ENCODE peak calls at places on chromosome 18, in seven cellular contexts. C is mucosa of descending colon, G is kidney epithelial cell, A is fibroblast of lung, L is breast epithelium, V is IMR-90, F is HCT116. P is an unnamed sample.

GRCh38 chr18:38884050-38884449 is 1318.5 kb upstream of the CELF4 start:
- DNase-seq in G (no peak), V (no peak), C (no peak), L (no peak), A (no peak), F (no peak), P (no peak)

GRCh38 chr18:59229681-59230443 is 9.9 kb downstream of the GRP start:
- DNase-seq in A (no peak), L (no peak), F (no peak), G (no peak), V (no peak), C (no peak), P (no peak)

GRCh38 chr18:43780782-43781340 is 503.6 kb upstream of the SYT4 start:
- DNase-seq in F (no peak), C (no peak), V (peak), A (peak), G (no peak), L (no peak), P (no peak)

GRCh38 chr18:55159027-55159426 is 199.8 kb upstream of the CCDC68 start:
- DNase-seq in L (no peak), G (no peak), F (no peak), C (no peak), V (no peak), A (no peak), P (no peak)

GRCh38 chr18:13313006-13313661 is 94.6 kb downstream of the LDLRAD4 start:
- DNase-seq in V (no peak), G (no peak), A (no peak), F (no peak), C (no peak), L (no peak), P (no peak)

GRCh38 chr18:57438669-57439616 is 3.8 kb downstream of the ONECUT2 start:
- DNase-seq in V (no peak), F (no peak), G (no peak), C (no peak), L (no peak), A (no peak), P (no peak)

GRCh38 chr18:26506012-26506411 is 42.3 kb downstream of the KCTD1 start:
- DNase-seq in A (no peak), C (no peak), V (no peak), G (no peak), L (no peak), F (no peak), P (no peak)

GRCh38 chr18:76824754-76825153 is 2.4 kb downstream of the ZNF236 start:
- DNase-seq in V (no peak), A (no peak), G (no peak), L (no peak), C (no peak), F (no peak), P (no peak)

GRCh38 chr18:40371673-40372072 is 1583.4 kb upstream of the PIK3C3 start:
- DNase-seq in L (no peak), G (no peak), A (peak), V (peak), F (no peak), C (no peak), P (no peak)

GRCh38 chr18:77765468-77765867 is 515.8 kb downstream of the GALR1 start:
- DNase-seq in F (no peak), V (no peak), G (no peak), L (no peak), C (no peak), A (no peak), P (peak)

GRCh38 chr18:56835331-56835730 is 184.2 kb downstream of the WDR7 start:
- DNase-seq in C (no peak), V (no peak), L (no peak), F (no peak), G (no peak), A (no peak), P (no peak)

GRCh38 chr18:77119851-77120491 is 12.6 kb downstream of the MBP start:
- DNase-seq in G (no peak), V (no peak), C (no peak), A (no peak), F (no peak), L (no peak), P (no peak)

GRCh38 chr18:12236934-12237832 is 17.0 kb upstream of the CIDEA start:
- DNase-seq in V (peak), A (peak), L (peak), F (peak), G (no peak), C (peak), P (peak)

GRCh38 chr18:48297139-48297538 is 112.0 kb downstream of the ZBTB7C start:
- DNase-seq in A (no peak), G (no peak), C (no peak), F (no peak), V (no peak), L (no peak), P (no peak)

GRCh38 chr18:10515456-10515855 is 10.4 kb upstream of the NAPG start:
- DNase-seq in F (no peak), V (no peak), G (no peak), L (no peak), A (no peak), C (no peak), P (no peak)

GRCh38 chr18:10519999-10520935 is 5.6 kb upstream of the NAPG start:
- DNase-seq in A (peak), V (peak), F (peak), C (peak), L (peak), G (peak), P (peak)

GRCh38 chr18:10516078-10516477 is 9.7 kb upstream of the NAPG start:
- DNase-seq in A (no peak), G (no peak), F (no peak), L (no peak), C (no peak), V (no peak), P (no peak)

GRCh38 chr18:10519366-10519765 is 6.5 kb upstream of the NAPG start:
- DNase-seq in G (no peak), A (no peak), C (no peak), L (no peak), F (no peak), V (peak), P (no peak)

DNA sequence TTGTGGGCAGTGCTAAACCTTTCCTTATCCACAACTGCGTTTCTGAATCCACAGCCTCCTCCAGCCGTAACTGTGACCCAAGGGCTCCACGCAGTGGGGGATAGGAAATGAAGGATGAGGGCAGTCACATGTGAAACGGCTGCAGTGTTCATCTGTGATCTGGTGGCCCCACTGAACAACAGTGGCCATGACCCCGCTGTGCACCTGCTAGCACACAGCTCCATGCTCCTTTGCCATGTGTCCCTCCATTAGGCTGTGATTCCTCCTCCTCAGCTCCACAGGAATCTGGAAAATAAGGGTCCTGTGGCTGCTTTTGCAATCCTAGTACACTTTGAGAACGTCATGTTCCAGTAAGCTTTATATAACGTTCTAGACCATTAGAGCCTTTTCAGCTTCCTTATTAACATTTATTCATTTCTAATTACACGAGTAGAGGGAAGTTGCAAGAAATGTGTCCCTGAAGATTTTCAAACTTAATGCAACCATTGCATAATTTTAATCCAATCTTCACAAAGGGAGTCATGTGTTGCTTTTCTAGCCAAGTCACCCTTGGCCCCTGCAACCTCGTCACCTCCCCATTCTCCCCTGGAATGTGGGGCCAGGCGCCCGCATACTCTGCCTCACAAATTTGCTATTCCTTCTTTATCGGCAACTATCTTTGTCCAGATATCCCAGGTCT is 7.1 kb upstream of the NAPG start:
- DNase-seq in G (no peak), F (no peak), A (peak), C (no peak), L (no peak), V (peak), P (peak)
- TF ChIP-seq CTCF in G (peak), F (no peak), A (peak), C (no peak), L (peak), V (peak), P (peak)

GRCh38 chr18:45280486-45281263 is 334.6 kb upstream of the SLC14A2 start:
- DNase-seq in C (no peak), A (no peak), V (no peak), L (no peak), F (no peak), G (peak), P (no peak)

GRCh38 chr18:45276878-45277277 is 338.4 kb upstream of the SLC14A2 start:
- DNase-seq in A (no peak), V (no peak), F (no peak), L (no peak), C (no peak), G (no peak), P (no peak)

GRCh38 chr18:45274026-45274425 is 341.2 kb upstream of the SLC14A2 start:
- DNase-seq in A (peak), C (no peak), F (no peak), L (no peak), V (no peak), G (no peak), P (no peak)

GRCh38 chr18:45275367-45276113 is 339.7 kb upstream of the SLC14A2 start:
- DNase-seq in G (no peak), L (no peak), F (peak), A (peak), V (peak), C (no peak), P (no peak)

GRCh38 chr18:45277870-45278269 is 337.4 kb upstream of the SLC14A2 start:
- DNase-seq in L (no peak), F (no peak), G (no peak), A (no peak), C (no peak), V (no peak), P (no peak)
- H3K4me3 ChIP-seq in L (no peak), F (no peak), G (no peak), A (no peak), C (no peak), V (no peak), P (no peak)

GRCh38 chr18:30457156-30457555 is 585.4 kb downstream of the DSC3 start:
- DNase-seq in C (no peak), G (no peak), F (peak), L (no peak), A (no peak), V (no peak), P (no peak)
- TF ChIP-seq CTCF in C (no peak), G (no peak), F (no peak), L (no peak), A (no peak), V (no peak), P (no peak)

GRCh38 chr18:51197661-51198424 is at the start of gene MEX3C:
- DNase-seq in C (peak), F (peak), V (peak), A (peak), G (peak), L (peak), P (peak)
- H3K4me3 ChIP-seq in C (peak), F (peak), V (peak), A (peak), G (peak), L (peak), P (peak)

P was measured in adrenal gland.